ENCODE peak calls at places on chromosomes 2 and 18, in six cellular contexts. T, B, V, X, L and I are unnamed samples.
A peak's percentile ranks its signal among the peaks of the same experiment; 100 is the strongest.

GRCh38 chr18:9734189-9734588 is 26.1 kb downstream of the RAB31 start:
- DNase-seq in T (no peak), B (no peak), V (no peak), X (no peak), L (no peak), I (no peak)

GRCh38 chr2:120887844-120888243 is 152.2 kb downstream of the GLI2 start:
- DNase-seq in T (no peak), B (no peak), V (no peak), X (no peak), L (no peak), I (no peak)

GRCh38 chr2:29242621-29243375 is 127.6 kb downstream of the CLIP4 start:
- DNase-seq in T (no peak), B (no peak), V (no peak), X (no peak), L (no peak), I (no peak)

GRCh38 chr2:36455788-36456187 is 100.2 kb downstream of the CRIM1 start:
- DNase-seq in T (no peak), B (no peak), V (no peak), X (no peak), L (no peak), I (peak; percentile 46)

GRCh38 chr2:165952600-165953210 is 871 bp downstream of the TTC21B start:
- DNase-seq in T (no peak), B (no peak), V (no peak), X (peak; percentile 11), L (no peak), I (no peak)

GRCh38 chr2:235000426-235001236 is 48.8 kb downstream of the SH3BP4 start:
- DNase-seq in T (no peak), B (no peak), V (no peak), X (no peak), L (no peak), I (no peak)

GRCh38 chr2:45040786-45041185 is 31.5 kb upstream of the SIX2 start:
- DNase-seq in T (no peak), B (no peak), V (no peak), X (no peak), L (no peak), I (no peak)

GRCh38 chr2:19504400-19505198 is 146.2 kb upstream of the OSR1 start:
- DNase-seq in T (no peak), B (no peak), V (no peak), X (no peak), L (no peak), I (no peak)

GRCh38 chr18:43893001-43893637 is 615.8 kb upstream of the SYT4 start:
- DNase-seq in T (no peak), B (no peak), V (no peak), X (no peak), L (peak; percentile 69), I (peak; percentile 68)

GRCh38 chr18:58671941-58672565 is 788 bp downstream of the MALT1 start:
- DNase-seq in T (no peak), B (no peak), V (no peak), X (no peak), L (no peak), I (peak; percentile 34)

GRCh38 chr18:8705280-8705940 is at the start of gene MTCL1:
- DNase-seq in T (no peak), B (peak; percentile 77), V (no peak), X (peak; percentile 28), L (no peak), I (peak; percentile 73)

GRCh38 chr2:133854603-133855200 is 286.4 kb upstream of the NCKAP5 start:
- DNase-seq in T (no peak), B (no peak), V (no peak), X (no peak), L (no peak), I (no peak)

GRCh38 chr2:144801766-144802165 is 281.8 kb upstream of the ZEB2 start:
- DNase-seq in T (no peak), B (no peak), V (no peak), X (no peak), L (peak; percentile 65), I (peak; percentile 74)

GRCh38 chr2:235689427-235689853 is 195.6 kb downstream of the AGAP1 start:
- DNase-seq in T (no peak), B (no peak), V (no peak), X (no peak), L (no peak), I (no peak)